ENCODE peak calls at places on chromosomes 3 and 15, in six cellular contexts. P is GM12878, M is A549, R is HepG2, U is K562, B is endothelial cell of umbilical vein. G is an unnamed sample.

GRCh38 chr15:77409259-77410156 is 10.4 kb downstream of the PEAK1 start:
- DNase-seq in P (peak; percentile 51), M (no peak), R (no peak), U (no peak), B (no peak), G (peak; percentile 65)

GRCh38 chr3:131794766-131795381 is 239.9 kb downstream of the CPNE4 start:
- DNase-seq in P (no peak), M (peak; percentile 18), R (peak; percentile 24), U (peak; percentile 30), B (peak; percentile 58), G (peak; percentile 53)

GRCh38 chr3:54954019-54954418 is 26.2 kb upstream of the LRTM1 start:
- DNase-seq in P (no peak), M (peak; percentile 3), R (no peak), U (no peak), B (no peak), G (no peak)

GRCh38 chr3:127438951-127439350 is 151.1 kb upstream of the PRR20G start:
- DNase-seq in P (no peak), M (no peak), R (no peak), U (no peak), B (no peak), G (no peak)

GRCh38 chr3:12716605-12717121 is 42.4 kb downstream of the TMEM40 start:
- DNase-seq in P (no peak), M (no peak), R (no peak), U (peak; percentile 59), B (peak; percentile 24), G (no peak)

GRCh38 chr15:38768970-38769369 is 204.4 kb upstream of the RASGRP1 start:
- DNase-seq in P (no peak), M (no peak), R (no peak), U (peak; percentile 6), B (peak; percentile 13), G (no peak)

GRCh38 chr15:100049936-100050876 is 291.6 kb downstream of the ADAMTS17 start:
- DNase-seq in P (no peak), M (no peak), R (no peak), U (no peak), B (no peak), G (no peak)

GRCh38 chr3:131630117-131630516 is 127.3 kb upstream of the MRPL3 start:
- DNase-seq in P (peak; percentile 65), M (no peak), R (no peak), U (no peak), B (no peak), G (peak; percentile 72)

GRCh38 chr3:49476563-49476962 is 6.5 kb downstream of the DAG1 start:
- DNase-seq in P (peak; percentile 65), M (no peak), R (no peak), U (no peak), B (peak; percentile 47), G (peak; percentile 84)

GRCh38 chr3:18189651-18190050 is 235.5 kb downstream of the SATB1 start:
- DNase-seq in P (no peak), M (no peak), R (no peak), U (no peak), B (no peak), G (no peak)

GRCh38 chr3:16513141-16514020 is at the start of gene RFTN1:
- DNase-seq in P (no peak), M (no peak), R (no peak), U (no peak), B (peak; percentile 50), G (peak; percentile 69)

DNA sequence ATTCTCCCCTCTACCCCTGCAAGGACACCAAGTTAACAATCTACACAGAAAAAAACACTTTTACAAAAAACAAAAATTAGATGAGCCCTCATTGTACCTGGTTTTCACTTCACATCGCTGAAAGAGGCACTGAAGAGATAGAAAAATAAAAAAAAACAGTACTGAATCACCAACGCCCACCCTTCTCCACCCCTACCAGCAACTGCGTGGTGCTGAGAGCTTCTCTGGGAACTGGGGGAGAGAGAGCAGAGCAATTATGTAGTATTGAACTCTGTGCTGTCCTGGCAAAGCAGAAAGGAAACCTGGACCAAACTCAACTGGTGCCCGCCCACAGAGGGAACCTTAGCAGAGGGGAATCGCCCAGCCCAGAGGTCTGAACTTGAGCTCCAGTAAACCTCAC is 44.6 kb downstream of the WDR49 start:
- DNase-seq in P (no peak), M (no peak), R (no peak), U (no peak), B (no peak), G (no peak)
- TF ChIP-seq CTCF in P (no peak), M (no peak), R (no peak), U (no peak), B (no peak), G (no peak)

GRCh38 chr3:58490860-58491501 is 915 bp upstream of the KCTD6 start:
- DNase-seq in P (no peak), M (no peak), R (no peak), U (no peak), B (no peak), G (no peak)
- TF ChIP-seq MYC in P (no peak), M (no peak), R (no peak), U (no peak), B (no peak), G (no peak)

GRCh38 chr15:79977431-79977940 is 6.5 kb upstream of the BCL2A1 start:
- DNase-seq in P (peak; percentile 76), M (no peak), R (no peak), U (peak; percentile 38), B (no peak), G (peak; percentile 97)
- TF ChIP-seq POLR2A in P (no peak), M (no peak), R (no peak), U (no peak), B (no peak), G (no peak)

DNA sequence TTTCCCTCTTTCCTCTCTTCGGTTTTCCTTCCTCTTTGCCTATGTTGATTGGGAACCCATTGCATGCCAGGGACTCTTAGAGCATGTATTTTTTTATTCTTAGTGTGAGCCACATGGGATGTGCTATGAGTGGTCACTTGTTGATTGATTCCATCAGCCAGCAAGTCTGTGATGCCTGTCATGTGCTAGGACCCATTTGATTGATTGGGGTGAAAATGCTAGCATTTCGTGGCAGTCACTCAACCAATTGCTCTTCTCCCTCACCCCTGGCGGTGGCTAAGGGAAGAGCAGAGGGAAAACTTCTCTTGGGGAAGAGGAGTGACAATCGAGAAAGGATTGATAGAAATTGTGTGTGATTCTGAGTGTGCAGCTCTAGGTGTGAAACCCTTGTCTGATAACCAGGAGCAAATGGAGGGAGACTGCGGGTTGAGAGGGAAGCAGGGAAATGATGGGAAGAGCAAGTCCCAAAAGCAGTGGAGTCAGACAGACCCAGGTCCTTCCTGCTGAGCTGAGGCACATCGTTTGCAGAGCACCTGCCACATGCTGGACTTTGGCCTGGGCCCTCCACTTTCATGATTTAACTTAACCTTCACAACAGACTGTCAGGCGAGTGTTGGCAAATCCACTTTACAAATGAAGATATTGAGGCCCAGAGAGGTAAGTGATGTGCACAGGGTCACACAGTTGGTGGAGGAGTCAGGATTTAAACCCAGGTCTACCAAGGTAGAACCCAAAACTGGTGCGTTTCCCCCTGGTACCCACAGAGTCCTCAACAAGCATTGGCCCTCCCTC is 40.0 kb downstream of the SLC6A11 start:
- DNase-seq in P (no peak), M (peak; percentile 25), R (peak; percentile 22), U (peak; percentile 32), B (no peak), G (peak; percentile 16)
- TF ChIP-seq CTCF in P (peak; percentile 22), M (no peak), R (no peak), U (peak; percentile 46), B (peak; percentile 31), G (no peak)

GRCh38 chr15:70795311-70795665 is 31.9 kb upstream of the UACA start:
- DNase-seq in P (no peak), M (peak; percentile 96), R (peak; percentile 57), U (no peak), B (peak; percentile 83), G (no peak)
- TF ChIP-seq MYC in P (no peak), M (no peak), R (no peak), U (no peak), B (no peak), G (no peak)

GRCh38 chr15:90320062-90320884 is 31.8 kb upstream of the ZNF774 start:
- DNase-seq in P (peak; percentile 45), M (peak; percentile 95), R (peak; percentile 84), U (peak; percentile 85), B (peak; percentile 91), G (peak; percentile 90)
- TF ChIP-seq POLR2A in P (no peak), M (no peak), R (no peak), U (no peak), B (no peak), G (no peak)

GRCh38 chr3:4978259-4978965 is 825 bp upstream of the BHLHE40 start:
- DNase-seq in P (peak; percentile 78), M (peak; percentile 94), R (peak; percentile 91), U (peak; percentile 96), B (peak; percentile 98), G (peak; percentile 98)

GRCh38 chr3:4977001-4977888 is 2.0 kb upstream of the BHLHE40 start:
- DNase-seq in P (peak; percentile 89), M (peak; percentile 62), R (peak; percentile 84), U (peak; percentile 91), B (peak; percentile 92), G (peak; percentile 91)

GRCh38 chr3:4978966-4979400 is 254 bp upstream of the BHLHE40 start:
- DNase-seq in P (peak; percentile 86), M (peak; percentile 89), R (peak; percentile 92), U (peak; percentile 95), B (peak; percentile 95), G (peak; percentile 91)

GRCh38 chr3:4979401-4980228 is at the start of gene BHLHE40:
- DNase-seq in P (no peak), M (no peak), R (no peak), U (no peak), B (peak; percentile 56), G (peak; percentile 56)

GRCh38 chr3:4977889-4978258 is 1.4 kb upstream of the BHLHE40 start:
- DNase-seq in P (no peak), M (no peak), R (no peak), U (no peak), B (no peak), G (no peak)
- TF ChIP-seq CTCF in P (no peak), M (no peak), R (no peak), U (no peak), B (no peak), G (no peak)

DNA sequence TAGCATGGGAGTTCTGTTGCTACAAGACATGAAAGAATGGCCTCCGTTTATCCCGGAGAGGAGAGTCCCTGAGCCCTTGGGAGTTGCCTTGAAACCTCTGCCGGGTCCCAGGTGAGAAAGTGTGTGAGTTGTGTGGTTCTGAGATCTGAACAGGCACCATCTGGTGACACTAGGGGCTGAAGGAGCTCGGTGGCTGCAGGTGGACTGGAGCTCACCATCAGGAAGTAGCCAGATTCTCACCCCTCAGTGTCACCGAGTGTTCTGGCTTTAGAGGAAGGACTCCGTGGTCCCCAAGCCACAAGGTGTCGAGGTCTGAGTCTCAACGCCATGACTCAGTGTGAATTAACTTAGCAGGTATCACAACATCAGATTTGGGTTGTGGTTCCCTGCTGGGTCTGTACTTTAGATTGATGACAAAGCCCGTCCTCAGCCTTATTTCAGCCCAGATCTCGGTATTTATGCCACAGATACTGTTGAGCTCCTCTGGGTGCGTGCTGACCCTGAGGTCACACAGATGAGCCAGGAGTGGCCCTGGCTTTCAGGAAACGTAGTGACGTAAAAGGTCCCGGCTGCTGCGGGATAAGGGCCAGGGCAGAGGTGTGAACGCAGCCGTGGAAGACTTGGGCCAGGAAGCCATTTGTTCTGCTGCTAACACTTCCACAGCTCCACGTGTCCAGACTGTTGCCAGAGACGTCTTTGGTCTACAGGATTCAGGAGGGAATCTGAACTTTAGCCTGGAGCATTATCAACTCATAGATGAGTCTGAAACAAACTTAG is 54.4 kb downstream of the PGPEP1L start:
- DNase-seq in P (peak; percentile 80), M (no peak), R (no peak), U (no peak), B (no peak), G (no peak)
- TF ChIP-seq MYC in P (peak; percentile 48), M (no peak), R (no peak), U (no peak), B (no peak), G (no peak)

GRCh38 chr3:9915252-9916141 is 1.4 kb upstream of the IL17RC start:
- DNase-seq in P (no peak), M (no peak), R (peak; percentile 36), U (no peak), B (peak; percentile 50), G (peak; percentile 78)
- TF ChIP-seq POLR2A in P (no peak), M (no peak), R (no peak), U (no peak), B (peak; percentile 29), G (peak; percentile 57)